ENCODE peak calls at places on chromosome 10, in four cellular contexts. N is iris pigment epithelial cell; J is hippocampal formation; S is stimulated activated CD4-positive, alpha-beta T cell treated with anti-CD3 and anti-CD28 coated beads, Interleukin-12 subunit alpha, Interleukin-12 subunit beta, amount 100 ng/mL, for 4 hours. R is an unnamed sample.

GRCh38 chr10:71443676-71444075 is 47.0 kb downstream of the CDH23 start:
- DNase-seq in N (no peak), S (no peak), J (no peak), R (no peak)

GRCh38 chr10:8039323-8039922 is 15.1 kb upstream of the GATA3 start:
- DNase-seq in S (no peak), J (no peak), N (no peak), R (no peak)

GRCh38 chr10:3655528-3655927 is 129.5 kb downstream of the KLF6 start:
- DNase-seq in S (no peak), J (no peak), N (no peak), R (no peak)

GRCh38 chr10:114266521-114266920 is 27.5 kb downstream of the VWA2 start:
- DNase-seq in S (no peak), N (peak; percentile 76), J (no peak), R (peak; percentile 74)

GRCh38 chr10:47449979-47450378 is 33.9 kb downstream of the ANXA8 start:
- DNase-seq in N (no peak), S (no peak), J (no peak), R (no peak)

GRCh38 chr10:34520084-34520483 is 295.0 kb downstream of the PARD3 start:
- DNase-seq in J (no peak), N (no peak), S (no peak), R (no peak)

GRCh38 chr10:114691442-114691941 is 33.4 kb upstream of the ABLIM1 start:
- DNase-seq in J (no peak), S (no peak), N (peak; percentile 59), R (peak; percentile 29)

GRCh38 chr10:131681122-131681521 is 219.7 kb upstream of the PPP2R2D start:
- DNase-seq in S (no peak), N (no peak), J (no peak), R (no peak)

GRCh38 chr10:116007256-116007891 is 265.6 kb downstream of the GFRA1 start:
- DNase-seq in J (no peak), S (no peak), N (peak; percentile 9), R (no peak)

GRCh38 chr10:28263136-28263857 is 39.6 kb downstream of the MPP7 start:
- DNase-seq in J (no peak), S (no peak), N (no peak), R (no peak)

GRCh38 chr10:110504111-110504735 is 6.5 kb downstream of the DUSP5 start:
- DNase-seq in J (peak; percentile 19), N (peak; percentile 92), S (no peak), R (peak; percentile 56)

GRCh38 chr10:96642973-96643372 is 56.2 kb upstream of the TM9SF3 start:
- DNase-seq in N (peak; percentile 56), J (no peak), S (peak; percentile 40), R (peak; percentile 11)

GRCh38 chr10:107238275-107238674 is 73.8 kb upstream of the SORCS1 start:
- DNase-seq in N (no peak), J (no peak), S (no peak), R (no peak)

GRCh38 chr10:89207801-89208551 is 859 bp upstream of the CH25H start:
- DNase-seq in N (peak; percentile 29), S (peak; percentile 8), J (no peak), R (no peak)

GRCh38 chr10:21991785-21992184 is 11.7 kb downstream of the DNAJC1 start:
- DNase-seq in N (no peak), S (no peak), J (no peak), R (no peak)

GRCh38 chr10:93199221-93199681 is 125.6 kb downstream of the CYP26A1 start:
- DNase-seq in N (peak; percentile 93), S (no peak), J (peak; percentile 11), R (no peak)

GRCh38 chr10:111126981-111127848 is 50.4 kb downstream of the ADRA2A start:
- DNase-seq in S (no peak), N (no peak), J (no peak), R (no peak)

GRCh38 chr10:17021661-17022060 is 108.0 kb downstream of the CUBN start:
- DNase-seq in S (no peak), N (no peak), J (no peak), R (no peak)

GRCh38 chr10:28880551-28880950 is 203.2 kb downstream of the BAMBI start:
- DNase-seq in S (no peak), J (no peak), N (peak; percentile 55), R (no peak)

GRCh38 chr10:22319559-22320558 is 1.0 kb upstream of the BMI1 start:
- DNase-seq in N (peak; percentile 17), J (no peak), S (no peak), R (no peak)

GRCh38 chr10:122282253-122282671 is 11.2 kb downstream of the BTBD16 start:
- DNase-seq in N (no peak), S (no peak), J (no peak), R (no peak)

GRCh38 chr10:133258818-133259602 is 17.7 kb downstream of the ADAM8 start:
- DNase-seq in S (peak; percentile 70), J (no peak), N (peak; percentile 99), R (peak; percentile 90)

GRCh38 chr10:80199828-80200227 is 5.5 kb downstream of the ANXA11 start:
- DNase-seq in J (peak; percentile 28), S (no peak), N (peak; percentile 89), R (no peak)

GRCh38 chr10:112024079-112024478 is 159.5 kb downstream of the GPAM start:
- DNase-seq in J (no peak), N (no peak), S (no peak), R (no peak)

GRCh38 chr10:124524991-124525653 is 63.5 kb downstream of the LHPP start:
- DNase-seq in S (no peak), N (no peak), J (no peak), R (no peak)

GRCh38 chr10:124493191-124493936 is 31.7 kb downstream of the LHPP start:
- DNase-seq in J (no peak), N (no peak), S (no peak), R (no peak)

GRCh38 chr10:47143072-47143471 is 156.9 kb upstream of the GDF10 start:
- DNase-seq in S (no peak), N (no peak), J (no peak), R (no peak)

GRCh38 chr10:97874332-97874731 is 24.7 kb downstream of the GOLGA7B start:
- DNase-seq in J (no peak), N (no peak), S (no peak), R (no peak)

GRCh38 chr10:33381897-33382578 is 47.6 kb upstream of the NRP1 start:
- DNase-seq in N (peak; percentile 78), S (no peak), J (no peak), R (no peak)

GRCh38 chr10:14052926-14053325 is 277.8 kb downstream of the FRMD4A start:
- DNase-seq in J (no peak), N (no peak), S (no peak), R (no peak)

GRCh38 chr10:79038841-79039201 is 29.9 kb upstream of the ZMIZ1 start:
- DNase-seq in N (peak; percentile 18), S (no peak), J (no peak), R (no peak)

GRCh38 chr10:3780766-3781457 is 4.1 kb downstream of the KLF6 start:
- DNase-seq in J (no peak), S (no peak), N (peak; percentile 37), R (no peak)

GRCh38 chr10:86344714-86345161 is 21.9 kb downstream of the GRID1 start:
- DNase-seq in S (no peak), J (no peak), N (no peak), R (no peak)

GRCh38 chr10:68153473-68154210 is 44.4 kb downstream of the MYPN start:
- DNase-seq in J (peak; percentile 38), N (peak; percentile 95), S (no peak), R (peak; percentile 92)

GRCh38 chr10:34172936-34173533 is 642.1 kb downstream of the PARD3 start:
- DNase-seq in S (no peak), N (peak; percentile 52), J (no peak), R (no peak)

GRCh38 chr10:61992683-61993629 is 91.5 kb downstream of the ARID5B start:
- DNase-seq in J (no peak), N (peak; percentile 98), S (peak; percentile 30), R (peak; percentile 60)